ENCODE peak calls at places on chromosomes 12 and 14, in nine cellular contexts. One of them, this sample, is unnamed.
A peak's percentile ranks its signal among the peaks of the same experiment; 100 is the strongest.

GRCh38 chr12:30201301-30202160 is 417.8 kb upstream of the TMTC1 start:
- DNase-seq in A172: no peak
- DNase-seq in H4: no peak
- DNase-seq in T-helper 9 cell: no peak
- DNase-seq in ACHN: no peak
- DNase-seq in renal cortical epithelial cell: no peak
- DNase-seq in body of pancreas: no peak
- DNase-seq in NCI-H2107: no peak
- DNase-seq in ascending aorta: no peak
- DNase-seq in this sample: no peak

GRCh38 chr14:23299558-23299957 is 3.1 kb downstream of the PPP1R3E start:
- DNase-seq in NCI-H2107: no peak
- DNase-seq in T-helper 9 cell: no peak
- DNase-seq in ACHN: peak; percentile 42
- DNase-seq in H4: peak; percentile 58
- DNase-seq in body of pancreas: no peak
- DNase-seq in A172: peak; percentile 27
- DNase-seq in renal cortical epithelial cell: peak; percentile 82
- DNase-seq in ascending aorta: no peak
- DNase-seq in this sample: peak; percentile 30

GRCh38 chr12:44531349-44531905 is 344.7 kb downstream of the NELL2 start:
- DNase-seq in renal cortical epithelial cell: no peak
- DNase-seq in H4: no peak
- DNase-seq in A172: no peak
- DNase-seq in ascending aorta: no peak
- DNase-seq in ACHN: no peak
- DNase-seq in T-helper 9 cell: no peak
- DNase-seq in body of pancreas: no peak
- DNase-seq in NCI-H2107: no peak
- DNase-seq in this sample: no peak

GRCh38 chr12:122022393-122023338 is 982 bp downstream of the BCL7A start:
- DNase-seq in body of pancreas: peak; percentile 32
- DNase-seq in T-helper 9 cell: peak; percentile 10
- DNase-seq in renal cortical epithelial cell: no peak
- DNase-seq in ascending aorta: no peak
- DNase-seq in H4: no peak
- DNase-seq in ACHN: peak; percentile 49
- DNase-seq in NCI-H2107: peak; percentile 58
- DNase-seq in A172: no peak
- DNase-seq in this sample: peak; percentile 45

GRCh38 chr12:80213871-80214270 is 114.5 kb downstream of the OTOGL start:
- DNase-seq in body of pancreas: no peak
- DNase-seq in ACHN: no peak
- DNase-seq in renal cortical epithelial cell: no peak
- DNase-seq in NCI-H2107: no peak
- DNase-seq in A172: no peak
- DNase-seq in ascending aorta: no peak
- DNase-seq in T-helper 9 cell: no peak
- DNase-seq in H4: no peak
- DNase-seq in this sample: no peak

GRCh38 chr14:34562776-34563150 is 23.3 kb upstream of the EAPP start:
- DNase-seq in H4: no peak
- DNase-seq in ACHN: no peak
- DNase-seq in renal cortical epithelial cell: no peak
- DNase-seq in ascending aorta: no peak
- DNase-seq in body of pancreas: no peak
- DNase-seq in NCI-H2107: no peak
- DNase-seq in T-helper 9 cell: no peak
- DNase-seq in A172: no peak
- DNase-seq in this sample: no peak

GRCh38 chr12:119176267-119177055 is 2.3 kb upstream of the HSPB8 start:
- DNase-seq in body of pancreas: peak; percentile 80
- DNase-seq in ascending aorta: peak; percentile 90
- DNase-seq in renal cortical epithelial cell: peak; percentile 88
- DNase-seq in NCI-H2107: peak; percentile 42
- DNase-seq in H4: peak; percentile 95
- DNase-seq in ACHN: peak; percentile 96
- DNase-seq in T-helper 9 cell: no peak
- DNase-seq in A172: peak; percentile 93
- DNase-seq in this sample: peak; percentile 92

GRCh38 chr14:68464716-68465115 is 328.2 kb downstream of the ZFP36L1 start:
- DNase-seq in body of pancreas: no peak
- DNase-seq in ACHN: peak; percentile 73
- DNase-seq in ascending aorta: no peak
- DNase-seq in T-helper 9 cell: no peak
- DNase-seq in A172: peak; percentile 88
- DNase-seq in H4: no peak
- DNase-seq in renal cortical epithelial cell: peak; percentile 79
- DNase-seq in NCI-H2107: no peak
- DNase-seq in this sample: peak; percentile 77

GRCh38 chr12:124194521-124195225 is 100.2 kb upstream of the RFLNA start:
- DNase-seq in ascending aorta: no peak
- DNase-seq in renal cortical epithelial cell: no peak
- DNase-seq in H4: no peak
- DNase-seq in ACHN: no peak
- DNase-seq in NCI-H2107: no peak
- DNase-seq in A172: no peak
- DNase-seq in body of pancreas: no peak
- DNase-seq in T-helper 9 cell: no peak
- DNase-seq in this sample: no peak

GRCh38 chr14:91258021-91258618 is 13.6 kb upstream of the GPR68 start:
- DNase-seq in H4: no peak
- DNase-seq in T-helper 9 cell: no peak
- DNase-seq in body of pancreas: no peak
- DNase-seq in ascending aorta: no peak
- DNase-seq in ACHN: no peak
- DNase-seq in A172: peak; percentile 47
- DNase-seq in NCI-H2107: no peak
- DNase-seq in renal cortical epithelial cell: peak; percentile 63
- DNase-seq in this sample: no peak

GRCh38 chr14:25097120-25097519 is 47.2 kb upstream of the STXBP6 start:
- DNase-seq in ascending aorta: no peak
- DNase-seq in T-helper 9 cell: no peak
- DNase-seq in H4: no peak
- DNase-seq in NCI-H2107: no peak
- DNase-seq in renal cortical epithelial cell: no peak
- DNase-seq in A172: no peak
- DNase-seq in body of pancreas: no peak
- DNase-seq in ACHN: no peak
- DNase-seq in this sample: no peak

GRCh38 chr12:20486233-20486632 is 117.9 kb downstream of the PDE3A start:
- DNase-seq in body of pancreas: no peak
- DNase-seq in ACHN: no peak
- DNase-seq in T-helper 9 cell: no peak
- DNase-seq in NCI-H2107: no peak
- DNase-seq in ascending aorta: no peak
- DNase-seq in H4: no peak
- DNase-seq in renal cortical epithelial cell: no peak
- DNase-seq in A172: peak; percentile 10
- DNase-seq in this sample: no peak

GRCh38 chr12:66929121-66929520 is 250.2 kb upstream of the GRIP1 start:
- DNase-seq in ascending aorta: no peak
- DNase-seq in NCI-H2107: no peak
- DNase-seq in H4: no peak
- DNase-seq in A172: no peak
- DNase-seq in ACHN: no peak
- DNase-seq in renal cortical epithelial cell: no peak
- DNase-seq in body of pancreas: no peak
- DNase-seq in T-helper 9 cell: no peak
- DNase-seq in this sample: no peak

GRCh38 chr12:55729592-55730446 is 1.0 kb upstream of the CD63 start:
- DNase-seq in T-helper 9 cell: peak; percentile 35
- DNase-seq in ACHN: peak; percentile 99
- DNase-seq in H4: peak; percentile 93
- DNase-seq in renal cortical epithelial cell: peak; percentile 89
- DNase-seq in ascending aorta: peak; percentile 79
- DNase-seq in A172: peak; percentile 93
- DNase-seq in body of pancreas: peak; percentile 85
- DNase-seq in NCI-H2107: peak; percentile 86
- DNase-seq in this sample: peak; percentile 89

GRCh38 chr14:29168149-29168548 is 401.6 kb downstream of the FOXG1 start:
- DNase-seq in A172: no peak
- DNase-seq in NCI-H2107: no peak
- DNase-seq in ascending aorta: no peak
- DNase-seq in renal cortical epithelial cell: no peak
- DNase-seq in body of pancreas: no peak
- DNase-seq in ACHN: no peak
- DNase-seq in H4: no peak
- DNase-seq in T-helper 9 cell: no peak
- DNase-seq in this sample: no peak

GRCh38 chr14:97107760-97108159 is 310.6 kb downstream of the VRK1 start:
- DNase-seq in renal cortical epithelial cell: no peak
- DNase-seq in body of pancreas: no peak
- DNase-seq in A172: no peak
- DNase-seq in ACHN: no peak
- DNase-seq in H4: no peak
- DNase-seq in NCI-H2107: no peak
- DNase-seq in T-helper 9 cell: no peak
- DNase-seq in ascending aorta: no peak
- DNase-seq in this sample: no peak

GRCh38 chr14:105466491-105467248 is 8.0 kb upstream of the CRIP2 start:
- DNase-seq in H4: no peak
- DNase-seq in renal cortical epithelial cell: no peak
- DNase-seq in T-helper 9 cell: no peak
- DNase-seq in body of pancreas: no peak
- DNase-seq in ACHN: no peak
- DNase-seq in NCI-H2107: no peak
- DNase-seq in ascending aorta: no peak
- DNase-seq in A172: no peak
- DNase-seq in this sample: no peak

GRCh38 chr14:75399819-75400678 is 27.8 kb upstream of the JDP2 start:
- DNase-seq in T-helper 9 cell: no peak
- DNase-seq in ACHN: peak; percentile 47
- DNase-seq in body of pancreas: peak; percentile 100
- DNase-seq in renal cortical epithelial cell: peak; percentile 94
- DNase-seq in H4: peak; percentile 94
- DNase-seq in A172: peak; percentile 71
- DNase-seq in ascending aorta: peak; percentile 93
- DNase-seq in NCI-H2107: peak; percentile 100
- DNase-seq in this sample: peak; percentile 13

GRCh38 chr14:24349742-24350141 is 10.0 kb upstream of the RIPK3 start:
- DNase-seq in NCI-H2107: no peak
- DNase-seq in renal cortical epithelial cell: no peak
- DNase-seq in ascending aorta: no peak
- DNase-seq in ACHN: no peak
- DNase-seq in body of pancreas: no peak
- DNase-seq in T-helper 9 cell: no peak
- DNase-seq in H4: no peak
- DNase-seq in A172: no peak
- DNase-seq in this sample: no peak

GRCh38 chr14:102782974-102783373 is 5.7 kb downstream of the TRAF3 start:
- DNase-seq in ascending aorta: no peak
- DNase-seq in NCI-H2107: no peak
- DNase-seq in body of pancreas: no peak
- DNase-seq in renal cortical epithelial cell: no peak
- DNase-seq in ACHN: no peak
- DNase-seq in H4: no peak
- DNase-seq in A172: no peak
- DNase-seq in T-helper 9 cell: no peak
- DNase-seq in this sample: no peak

GRCh38 chr12:50603817-50604639 is 99.2 kb downstream of the DIP2B start:
- DNase-seq in T-helper 9 cell: no peak
- DNase-seq in A172: no peak
- DNase-seq in H4: no peak
- DNase-seq in ACHN: no peak
- DNase-seq in NCI-H2107: no peak
- DNase-seq in ascending aorta: no peak
- DNase-seq in renal cortical epithelial cell: peak; percentile 41
- DNase-seq in body of pancreas: no peak
- DNase-seq in this sample: no peak

GRCh38 chr12:113239288-113239771 is 18.1 kb downstream of the TPCN1 start:
- DNase-seq in body of pancreas: no peak
- DNase-seq in renal cortical epithelial cell: peak; percentile 73
- DNase-seq in NCI-H2107: no peak
- DNase-seq in H4: no peak
- DNase-seq in ascending aorta: no peak
- DNase-seq in A172: no peak
- DNase-seq in ACHN: no peak
- DNase-seq in T-helper 9 cell: no peak
- DNase-seq in this sample: no peak

GRCh38 chr12:124742111-124742510 is 121.6 kb downstream of the SCARB1 start:
- DNase-seq in renal cortical epithelial cell: no peak
- DNase-seq in NCI-H2107: no peak
- DNase-seq in T-helper 9 cell: no peak
- DNase-seq in A172: no peak
- DNase-seq in H4: no peak
- DNase-seq in ACHN: no peak
- DNase-seq in ascending aorta: no peak
- DNase-seq in body of pancreas: peak; percentile 58
- DNase-seq in this sample: no peak

GRCh38 chr12:73180734-73181133 is 908.6 kb downstream of the TRHDE start:
- DNase-seq in H4: no peak
- DNase-seq in A172: no peak
- DNase-seq in T-helper 9 cell: no peak
- DNase-seq in renal cortical epithelial cell: no peak
- DNase-seq in ascending aorta: no peak
- DNase-seq in NCI-H2107: no peak
- DNase-seq in body of pancreas: no peak
- DNase-seq in ACHN: no peak
- DNase-seq in this sample: no peak

GRCh38 chr14:86450075-86450474 is 920.1 kb downstream of the FLRT2 start:
- DNase-seq in A172: no peak
- DNase-seq in renal cortical epithelial cell: no peak
- DNase-seq in T-helper 9 cell: no peak
- DNase-seq in NCI-H2107: no peak
- DNase-seq in body of pancreas: no peak
- DNase-seq in H4: no peak
- DNase-seq in ACHN: no peak
- DNase-seq in ascending aorta: no peak
- DNase-seq in this sample: no peak

GRCh38 chr12:110743571-110744093 is 941 bp upstream of the PPP1CC start:
- DNase-seq in A172: no peak
- DNase-seq in renal cortical epithelial cell: peak; percentile 17
- DNase-seq in NCI-H2107: no peak
- DNase-seq in T-helper 9 cell: no peak
- DNase-seq in body of pancreas: no peak
- DNase-seq in ACHN: no peak
- DNase-seq in H4: no peak
- DNase-seq in ascending aorta: no peak
- DNase-seq in this sample: no peak

GRCh38 chr14:49461529-49462401 is 124.4 kb downstream of the RPS29 start:
- DNase-seq in T-helper 9 cell: peak; percentile 40
- DNase-seq in NCI-H2107: peak; percentile 18
- DNase-seq in ascending aorta: no peak
- DNase-seq in ACHN: peak; percentile 76
- DNase-seq in body of pancreas: peak; percentile 69
- DNase-seq in A172: peak; percentile 58
- DNase-seq in renal cortical epithelial cell: peak; percentile 76
- DNase-seq in H4: peak; percentile 64
- DNase-seq in this sample: peak; percentile 82

GRCh38 chr12:74337951-74338350 is 199.7 kb upstream of the ATXN7L3B start:
- DNase-seq in body of pancreas: no peak
- DNase-seq in T-helper 9 cell: no peak
- DNase-seq in ACHN: peak; percentile 67
- DNase-seq in NCI-H2107: no peak
- DNase-seq in A172: peak; percentile 76
- DNase-seq in H4: peak; percentile 22
- DNase-seq in ascending aorta: no peak
- DNase-seq in renal cortical epithelial cell: peak; percentile 77
- DNase-seq in this sample: peak; percentile 66

GRCh38 chr12:53171725-53172329 is 8.7 kb upstream of the ZNF740 start:
- DNase-seq in A172: no peak
- DNase-seq in ACHN: no peak
- DNase-seq in body of pancreas: no peak
- DNase-seq in H4: no peak
- DNase-seq in renal cortical epithelial cell: no peak
- DNase-seq in T-helper 9 cell: no peak
- DNase-seq in ascending aorta: no peak
- DNase-seq in NCI-H2107: no peak
- DNase-seq in this sample: no peak

GRCh38 chr12:95182868-95183415 is 34.3 kb downstream of the FGD6 start:
- DNase-seq in A172: peak; percentile 85
- DNase-seq in ACHN: peak; percentile 62
- DNase-seq in NCI-H2107: no peak
- DNase-seq in body of pancreas: no peak
- DNase-seq in T-helper 9 cell: no peak
- DNase-seq in ascending aorta: no peak
- DNase-seq in renal cortical epithelial cell: peak; percentile 47
- DNase-seq in H4: peak; percentile 52
- DNase-seq in this sample: no peak

GRCh38 chr12:101055940-101056339 is 154.1 kb downstream of the SLC5A8 start:
- DNase-seq in A172: no peak
- DNase-seq in ascending aorta: no peak
- DNase-seq in body of pancreas: no peak
- DNase-seq in NCI-H2107: no peak
- DNase-seq in T-helper 9 cell: no peak
- DNase-seq in H4: no peak
- DNase-seq in renal cortical epithelial cell: no peak
- DNase-seq in ACHN: no peak
- DNase-seq in this sample: no peak

This sample was measured in kidney glomerular epithelial cell.